ENCODE peak calls at places on chromosome 22, in nine cellular contexts. L is AG10803, U is cardiac fibroblast, Z is transverse colon, J is WTC11, K is keratinocyte, H is heart left ventricle, P is DND-41, C is A549. V is an unnamed sample.

GRCh38 chr22:46033256-46034200 is 56.6 kb upstream of the WNT7B start:
- DNase-seq in C (no peak), H (peak), U (no peak), P (no peak), J (peak), K (no peak), Z (no peak), L (peak), V (no peak)

GRCh38 chr22:42116848-42117424 is 13.7 kb downstream of the CYP2D6 start:
- DNase-seq in P (no peak), L (peak), H (no peak), K (no peak), U (peak), Z (peak), C (no peak), J (peak), V (no peak)

GRCh38 chr22:30159082-30159481 is 78.8 kb downstream of the HORMAD2 start:
- DNase-seq in L (no peak), U (peak), H (no peak), Z (no peak), P (no peak), J (no peak), C (no peak), K (no peak), V (no peak)

GRCh38 chr22:44943701-44944324 is 66.0 kb downstream of the PHF21B start:
- DNase-seq in U (no peak), Z (no peak), H (no peak), J (no peak), L (no peak), K (no peak), P (no peak), C (no peak), V (no peak)

GRCh38 chr22:42932857-42933782 is 76.0 kb upstream of the ARFGAP3 start:
- DNase-seq in L (peak), C (no peak), H (peak), P (no peak), Z (no peak), K (no peak), J (no peak), U (peak), V (no peak)

GRCh38 chr22:44957267-44957905 is 52.4 kb downstream of the PHF21B start:
- DNase-seq in Z (no peak), P (no peak), K (no peak), L (no peak), H (no peak), C (no peak), J (peak), U (no peak), V (no peak)

GRCh38 chr22:26573026-26573662 is 16.8 kb downstream of the TPST2 start:
- DNase-seq in J (no peak), U (peak), C (no peak), H (peak), Z (peak), P (no peak), L (peak), K (no peak), V (no peak)

GRCh38 chr22:29202231-29203192 is 3.2 kb upstream of the EMID1 start:
- DNase-seq in U (peak), Z (peak), P (peak), K (no peak), H (peak), L (peak), C (peak), J (peak), V (no peak)

GRCh38 chr22:35274154-35274871 is 17.0 kb downstream of the HMGXB4 start:
- DNase-seq in P (no peak), L (no peak), Z (no peak), C (no peak), U (no peak), H (no peak), K (no peak), J (no peak), V (no peak)

GRCh38 chr22:47837703-47838102 is 1075.3 kb downstream of the TBC1D22A start:
- DNase-seq in U (peak), Z (no peak), J (peak), H (no peak), P (peak), K (no peak), L (peak), C (no peak), V (no peak)

GRCh38 chr22:30348395-30348794 is 8.3 kb downstream of the SF3A1 start:
- DNase-seq in C (no peak), J (no peak), P (no peak), U (no peak), H (no peak), L (no peak), Z (no peak), K (no peak), V (no peak)

GRCh38 chr22:17754233-17754925 is 19.9 kb downstream of the BID start:
- DNase-seq in L (no peak), U (no peak), P (peak), K (no peak), Z (no peak), C (no peak), H (no peak), J (peak), V (no peak)
- TF ChIP-seq CTCF in L (peak), U (peak), P (peak), K (peak), Z (no peak), C (no peak), H (peak), J (peak), V (peak)

GRCh38 chr22:22878211-22878570 is 9.4 kb upstream of the IGLL5 start:
- DNase-seq in J (no peak), C (no peak), K (no peak), U (no peak), L (no peak), Z (no peak), H (no peak), P (no peak), V (no peak)

GRCh38 chr22:22879675-22880029 is 8.0 kb upstream of the IGLL5 start:
- DNase-seq in Z (no peak), H (no peak), P (peak), C (no peak), L (no peak), K (no peak), U (no peak), J (no peak), V (no peak)

GRCh38 chr22:22878801-22879674 is 8.6 kb upstream of the IGLL5 start:
- DNase-seq in L (no peak), J (no peak), K (no peak), U (no peak), Z (no peak), P (no peak), C (no peak), H (no peak), V (no peak)

GRCh38 chr22:22880645-22881044 is 7.0 kb upstream of the IGLL5 start:
- DNase-seq in C (no peak), J (no peak), U (no peak), K (no peak), Z (no peak), P (no peak), H (no peak), L (no peak), V (no peak)

DNA sequence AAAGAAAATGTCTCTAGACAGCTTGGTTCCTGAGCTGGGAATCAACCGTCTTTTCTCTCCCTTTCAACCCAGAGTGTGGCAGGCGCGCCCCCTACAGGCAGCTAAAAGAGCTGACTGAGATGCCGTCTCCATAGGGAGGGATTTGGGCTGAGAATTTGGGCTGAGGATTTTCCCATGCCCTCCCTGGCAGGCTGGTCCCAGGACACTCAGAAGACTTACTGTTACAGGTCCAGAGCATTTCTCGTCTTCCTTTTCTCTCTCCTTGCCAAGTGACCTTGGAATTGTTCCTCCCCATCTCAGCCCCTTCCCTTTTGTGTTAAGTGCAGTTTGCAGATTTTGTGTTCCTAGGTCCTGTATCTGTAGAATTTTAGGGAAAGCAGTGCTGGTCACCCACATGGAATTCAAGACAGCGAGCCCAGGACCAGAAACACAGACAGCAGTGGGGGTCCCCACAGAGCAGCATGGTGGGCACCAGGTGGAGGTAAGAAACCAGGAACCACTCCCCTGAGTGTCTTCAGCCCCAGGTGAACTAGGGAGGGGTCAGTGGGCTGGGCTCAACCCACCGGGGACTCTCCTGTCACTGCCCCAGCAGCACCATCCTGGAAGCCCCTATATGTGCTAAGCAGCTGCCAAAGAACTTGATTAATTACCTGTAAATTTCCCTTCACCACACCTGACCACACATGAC is 9.9 kb upstream of the IGLL5 start:
- DNase-seq in C (peak), Z (peak), H (peak), U (peak), L (peak), K (no peak), J (peak), P (peak), V (peak)
- TF ChIP-seq CTCF in C (peak), Z (peak), H (peak), U (peak), L (peak), K (peak), J (peak), P (peak), V (peak)

GRCh38 chr22:49372111-49372529 is 455.6 kb downstream of the BRD1 start:
- DNase-seq in K (no peak), C (no peak), J (peak), P (no peak), H (no peak), L (no peak), Z (no peak), U (no peak), V (no peak)
- TF ChIP-seq CTCF in K (no peak), C (no peak), J (no peak), P (no peak), H (no peak), L (no peak), Z (no peak), U (no peak), V (no peak)

DNA sequence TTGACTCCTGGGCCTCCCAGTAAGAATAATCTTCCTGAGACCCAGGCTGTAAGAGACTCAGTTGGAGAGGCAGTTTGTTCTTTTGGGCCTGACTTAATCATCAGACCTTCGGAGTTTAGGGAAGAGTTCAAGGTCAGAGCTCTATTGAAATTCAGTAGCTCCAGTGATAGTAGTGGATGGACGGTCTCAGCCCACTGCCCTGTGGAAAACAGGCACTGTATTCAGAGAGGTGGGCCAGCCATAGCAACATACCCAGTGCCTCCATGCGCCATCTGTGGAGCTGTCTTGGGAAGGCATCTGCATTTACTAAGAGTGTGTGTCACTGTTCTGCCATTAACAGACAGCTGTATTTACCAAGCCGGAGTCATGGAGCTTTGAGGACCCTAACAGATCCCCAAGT is 2.9 kb downstream of the SMARCB1 start:
- DNase-seq in C (no peak), L (no peak), U (no peak), Z (no peak), J (no peak), P (no peak), H (no peak), K (no peak), V (no peak)
- TF ChIP-seq CTCF in C (no peak), L (no peak), U (no peak), Z (no peak), J (no peak), P (no peak), H (no peak), K (no peak), V (no peak)

DNA sequence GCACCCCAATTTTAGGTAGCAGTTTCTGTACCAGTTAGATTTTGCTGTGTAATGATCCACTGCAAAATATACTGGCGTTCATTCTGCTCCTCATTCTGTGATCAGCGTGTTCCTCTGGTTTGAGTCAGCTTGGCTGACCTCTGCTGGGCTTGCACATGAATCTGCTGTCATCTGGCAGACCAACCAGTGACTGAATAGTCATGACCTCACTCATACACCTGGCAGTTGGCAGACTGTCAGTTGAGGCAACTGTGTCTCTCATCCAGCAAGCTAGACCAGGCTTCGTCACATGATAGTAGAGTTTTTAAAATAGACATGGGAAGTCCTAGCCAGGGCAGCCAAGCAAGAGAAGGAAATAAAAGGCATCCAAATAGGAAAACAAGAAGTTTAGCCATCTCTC is 316.3 kb upstream of the LARGE1 start:
- DNase-seq in U (no peak), C (no peak), K (no peak), P (no peak), L (no peak), Z (no peak), J (no peak), H (peak), V (no peak)
- TF ChIP-seq CTCF in U (no peak), C (no peak), K (peak), P (no peak), L (no peak), Z (no peak), J (no peak), H (no peak), V (no peak)

GRCh38 chr22:49724030-49724892 is 103.4 kb downstream of the BRD1 start:
- DNase-seq in K (no peak), H (no peak), L (no peak), C (no peak), Z (no peak), U (no peak), P (no peak), J (no peak), V (no peak)

GRCh38 chr22:49723478-49724029 is 104.1 kb downstream of the BRD1 start:
- DNase-seq in U (no peak), C (no peak), H (no peak), P (no peak), L (no peak), J (no peak), K (no peak), Z (no peak), V (no peak)

GRCh38 chr22:49725516-49725915 is 102.2 kb downstream of the BRD1 start:
- DNase-seq in U (no peak), Z (no peak), J (no peak), L (no peak), C (no peak), K (no peak), P (no peak), H (no peak), V (no peak)

GRCh38 chr22:49726022-49726681 is 101.5 kb downstream of the BRD1 start:
- DNase-seq in L (no peak), P (no peak), C (no peak), H (no peak), Z (no peak), U (no peak), J (no peak), K (no peak), V (no peak)

DNA sequence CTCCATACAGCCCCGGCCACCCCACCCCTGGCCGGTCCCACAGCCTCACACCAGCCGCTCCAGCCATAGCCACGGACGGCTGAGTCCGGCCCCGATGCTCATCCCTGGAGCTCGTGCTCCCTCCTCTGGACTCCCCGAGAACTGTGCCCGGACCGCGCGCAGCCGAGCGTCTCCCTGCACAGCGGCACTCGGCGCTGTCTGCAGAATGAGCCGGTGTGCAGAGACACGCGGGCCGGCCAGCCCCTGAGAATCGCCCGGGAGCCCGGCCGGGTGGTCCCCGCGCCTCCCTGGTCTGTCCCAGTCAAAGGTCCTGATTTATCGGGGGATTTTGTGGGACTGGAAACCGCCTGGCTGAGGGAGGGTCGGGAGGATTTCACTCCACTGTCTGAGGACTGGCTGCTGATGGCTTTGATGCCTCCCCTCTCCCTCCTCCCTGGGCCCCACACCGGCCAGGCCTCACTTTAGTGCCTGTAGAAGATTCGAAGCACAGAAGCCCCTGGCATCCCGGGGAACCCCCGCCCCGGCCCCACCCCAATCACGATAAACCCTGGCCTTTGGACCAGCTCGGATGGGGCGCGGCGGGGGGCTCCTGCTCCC is 102.7 kb downstream of the BRD1 start:
- DNase-seq in J (peak), K (no peak), L (peak), H (peak), U (peak), C (peak), Z (peak), P (no peak), V (peak)
- TF ChIP-seq CTCF in J (peak), K (peak), L (peak), H (peak), U (peak), C (peak), Z (peak), P (peak), V (peak)

GRCh38 chr22:38202437-38203089 is 769 bp downstream of the MAFF start:
- DNase-seq in Z (peak), K (no peak), C (no peak), L (peak), P (peak), J (peak), U (peak), H (peak), V (no peak)
- TF ChIP-seq CTCF in Z (no peak), K (peak), C (no peak), L (no peak), P (peak), J (no peak), U (no peak), H (no peak), V (no peak)